ENCODE peak calls at places on chromosomes 1 and 21, in six cellular contexts. One of them, this sample, is unnamed.

GRCh38 chr1:183306317-183307042 is 111.7 kb downstream of the NMNAT2 start:
- DNase-seq in A549: peak; percentile 33
- DNase-seq in endodermal cell: peak; percentile 51
- DNase-seq in HCT116: no peak
- DNase-seq in GM12864: no peak
- DNase-seq in transverse colon: no peak
- DNase-seq in this sample: no peak

GRCh38 chr1:236486315-236486714 is 37.5 kb upstream of the LGALS8 start:
- DNase-seq in A549: no peak
- DNase-seq in endodermal cell: no peak
- DNase-seq in transverse colon: no peak
- DNase-seq in GM12864: no peak
- DNase-seq in HCT116: no peak
- DNase-seq in this sample: no peak

GRCh38 chr1:115641762-115642167 is at the start of gene VANGL1:
- DNase-seq in A549: peak; percentile 56
- DNase-seq in endodermal cell: peak; percentile 87
- DNase-seq in GM12864: no peak
- DNase-seq in HCT116: no peak
- DNase-seq in transverse colon: peak; percentile 73
- DNase-seq in this sample: peak; percentile 7

GRCh38 chr1:41343790-41344679 is 17.2 kb upstream of the FOXO6 start:
- DNase-seq in endodermal cell: peak; percentile 59
- DNase-seq in GM12864: no peak
- DNase-seq in A549: no peak
- DNase-seq in HCT116: no peak
- DNase-seq in transverse colon: no peak
- DNase-seq in this sample: no peak

GRCh38 chr1:30087465-30087864 is 635.9 kb downstream of the MATN1 start:
- DNase-seq in endodermal cell: peak; percentile 84
- DNase-seq in transverse colon: no peak
- DNase-seq in HCT116: no peak
- DNase-seq in GM12864: no peak
- DNase-seq in A549: peak; percentile 23
- DNase-seq in this sample: no peak

GRCh38 chr21:10521091-10521598 is at the start of gene TPTE:
- DNase-seq in endodermal cell: no peak
- DNase-seq in A549: no peak
- DNase-seq in GM12864: no peak
- DNase-seq in HCT116: no peak
- DNase-seq in transverse colon: no peak
- DNase-seq in this sample: no peak

GRCh38 chr1:243421784-243422183 is 165.9 kb downstream of the SDCCAG8 start:
- DNase-seq in GM12864: peak; percentile 15
- DNase-seq in endodermal cell: peak; percentile 71
- DNase-seq in A549: peak; percentile 18
- DNase-seq in HCT116: no peak
- DNase-seq in transverse colon: peak; percentile 31
- DNase-seq in this sample: no peak

GRCh38 chr21:29719561-29719960 is 220.2 kb downstream of the GRIK1 start:
- DNase-seq in HCT116: no peak
- DNase-seq in transverse colon: no peak
- DNase-seq in A549: no peak
- DNase-seq in endodermal cell: no peak
- DNase-seq in GM12864: no peak
- DNase-seq in this sample: no peak

GRCh38 chr1:204520834-204521709 is 4.9 kb downstream of the MDM4 start:
- DNase-seq in transverse colon: peak; percentile 53
- DNase-seq in A549: no peak
- DNase-seq in HCT116: no peak
- DNase-seq in endodermal cell: peak; percentile 41
- DNase-seq in GM12864: peak; percentile 89
- DNase-seq in this sample: no peak

GRCh38 chr1:118210051-118210722 is 25.2 kb upstream of the SPAG17 start:
- DNase-seq in HCT116: no peak
- DNase-seq in transverse colon: no peak
- DNase-seq in A549: no peak
- DNase-seq in endodermal cell: no peak
- DNase-seq in GM12864: no peak
- DNase-seq in this sample: no peak

GRCh38 chr21:33418686-33419085 is 15.5 kb downstream of the IFNGR2 start:
- DNase-seq in transverse colon: no peak
- DNase-seq in GM12864: no peak
- DNase-seq in HCT116: no peak
- DNase-seq in endodermal cell: no peak
- DNase-seq in A549: no peak
- DNase-seq in this sample: peak; percentile 73

GRCh38 chr21:43950481-43950880 is 61.6 kb upstream of the TRAPPC10 start:
- DNase-seq in endodermal cell: no peak
- DNase-seq in GM12864: no peak
- DNase-seq in HCT116: no peak
- DNase-seq in transverse colon: no peak
- DNase-seq in A549: no peak
- DNase-seq in this sample: no peak

GRCh38 chr1:38997034-38997900 is 6.2 kb downstream of the AKIRIN1 start:
- DNase-seq in endodermal cell: no peak
- DNase-seq in A549: no peak
- DNase-seq in HCT116: no peak
- DNase-seq in GM12864: no peak
- DNase-seq in transverse colon: no peak
- DNase-seq in this sample: no peak

GRCh38 chr1:47881505-47882442 is 115.4 kb downstream of the TRABD2B start:
- DNase-seq in transverse colon: no peak
- DNase-seq in GM12864: no peak
- DNase-seq in endodermal cell: no peak
- DNase-seq in A549: no peak
- DNase-seq in HCT116: no peak
- DNase-seq in this sample: peak; percentile 18

GRCh38 chr1:18884727-18885126 is 17.6 kb downstream of the ALDH4A1 start:
- DNase-seq in A549: no peak
- DNase-seq in transverse colon: no peak
- DNase-seq in endodermal cell: no peak
- DNase-seq in GM12864: no peak
- DNase-seq in HCT116: no peak
- DNase-seq in this sample: no peak

GRCh38 chr1:153220606-153221303 is 3.4 kb downstream of the PRR9 start:
- DNase-seq in A549: no peak
- DNase-seq in GM12864: no peak
- DNase-seq in HCT116: no peak
- DNase-seq in endodermal cell: no peak
- DNase-seq in transverse colon: no peak
- DNase-seq in this sample: no peak

GRCh38 chr1:240528566-240528965 is 83.4 kb downstream of the GREM2 start:
- DNase-seq in GM12864: no peak
- DNase-seq in A549: no peak
- DNase-seq in transverse colon: peak; percentile 10
- DNase-seq in endodermal cell: no peak
- DNase-seq in HCT116: no peak
- DNase-seq in this sample: no peak

GRCh38 chr1:11740258-11741192 is 4.6 kb downstream of the AGTRAP start:
- DNase-seq in transverse colon: no peak
- DNase-seq in A549: no peak
- DNase-seq in GM12864: no peak
- DNase-seq in HCT116: no peak
- DNase-seq in endodermal cell: no peak
- DNase-seq in this sample: no peak

GRCh38 chr1:167095368-167095767 is 1.5 kb downstream of the STYXL2 start:
- DNase-seq in HCT116: no peak
- DNase-seq in A549: no peak
- DNase-seq in GM12864: no peak
- DNase-seq in endodermal cell: no peak
- DNase-seq in transverse colon: no peak
- DNase-seq in this sample: peak; percentile 35

GRCh38 chr1:51048021-51048420 is 54.0 kb upstream of the C1orf185 start:
- DNase-seq in GM12864: no peak
- DNase-seq in HCT116: no peak
- DNase-seq in A549: no peak
- DNase-seq in endodermal cell: no peak
- DNase-seq in transverse colon: no peak
- DNase-seq in this sample: no peak

GRCh38 chr21:37446552-37446951 is 80.0 kb downstream of the DYRK1A start:
- DNase-seq in HCT116: no peak
- DNase-seq in GM12864: no peak
- DNase-seq in transverse colon: no peak
- DNase-seq in endodermal cell: peak; percentile 68
- DNase-seq in A549: no peak
- DNase-seq in this sample: no peak

GRCh38 chr1:1290238-1290731 is 10.0 kb downstream of the SCNN1D start:
- DNase-seq in GM12864: no peak
- DNase-seq in endodermal cell: peak; percentile 94
- DNase-seq in transverse colon: peak; percentile 83
- DNase-seq in HCT116: no peak
- DNase-seq in A549: no peak
- DNase-seq in this sample: no peak

DNA sequence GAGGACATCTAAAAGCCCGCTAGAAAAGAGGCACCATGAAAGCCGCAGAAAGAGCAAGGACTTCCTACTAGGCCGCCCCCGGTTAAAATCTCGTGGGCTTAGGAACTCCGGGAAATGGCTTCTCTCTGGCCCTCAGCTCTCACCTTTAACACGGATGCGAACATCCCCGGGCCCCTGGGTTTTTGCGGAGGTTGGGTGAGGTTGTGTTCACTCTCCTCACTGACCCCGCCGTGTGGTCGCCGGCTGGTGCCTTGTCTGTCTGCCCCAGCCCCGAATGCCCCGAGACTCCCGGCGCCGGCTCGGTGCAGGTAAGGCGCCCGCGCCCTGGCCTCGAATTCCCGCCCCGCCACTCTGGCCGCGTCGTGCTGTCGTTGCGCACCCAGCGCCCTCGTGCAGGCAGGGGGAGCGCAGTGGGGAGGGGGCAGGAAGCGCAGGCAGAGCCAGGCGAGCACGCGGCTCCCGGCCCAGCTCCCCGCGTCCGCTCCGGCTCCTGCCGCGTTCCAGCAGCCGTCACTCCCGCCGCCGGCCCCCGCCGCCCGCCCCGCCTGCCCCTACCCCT is at the start of gene SHISAL2A:
- DNase-seq in A549: no peak
- DNase-seq in HCT116: no peak
- DNase-seq in transverse colon: peak; percentile 48
- DNase-seq in endodermal cell: peak; percentile 87
- DNase-seq in GM12864: no peak
- DNase-seq in this sample: no peak
- TF ChIP-seq CTCF in A549: no peak
- TF ChIP-seq CTCF in HCT116: no peak
- TF ChIP-seq CTCF in transverse colon: no peak
- TF ChIP-seq CTCF in endodermal cell: peak; percentile 40
- TF ChIP-seq CTCF in GM12864: no peak
- TF ChIP-seq CTCF in this sample: no peak

DNA sequence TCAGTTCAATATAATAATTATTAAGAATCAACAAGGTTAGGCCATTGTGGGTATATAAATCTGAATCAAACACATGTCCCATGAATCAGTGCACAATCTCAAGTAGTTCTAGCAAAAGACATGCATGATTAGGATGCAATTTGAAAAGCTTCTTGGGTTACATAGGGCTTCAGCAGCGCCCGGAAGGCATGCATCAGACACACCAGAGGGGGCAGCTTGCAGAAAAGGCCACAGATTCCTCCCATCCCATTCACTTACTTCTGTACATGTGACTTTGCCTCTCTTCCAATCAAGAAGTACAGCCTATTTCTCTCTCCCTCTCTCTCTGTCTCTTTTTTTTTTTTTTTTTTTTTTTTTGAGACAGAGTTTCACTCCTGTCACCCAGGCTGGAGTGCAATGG is 91.8 kb downstream of the KCNN3 start:
- DNase-seq in transverse colon: no peak
- DNase-seq in endodermal cell: no peak
- DNase-seq in HCT116: no peak
- DNase-seq in GM12864: no peak
- DNase-seq in A549: no peak
- DNase-seq in this sample: no peak
- TF ChIP-seq CTCF in transverse colon: no peak
- TF ChIP-seq CTCF in endodermal cell: peak; percentile 15
- TF ChIP-seq CTCF in HCT116: no peak
- TF ChIP-seq CTCF in GM12864: no peak
- TF ChIP-seq CTCF in A549: no peak
- TF ChIP-seq CTCF in this sample: no peak

DNA sequence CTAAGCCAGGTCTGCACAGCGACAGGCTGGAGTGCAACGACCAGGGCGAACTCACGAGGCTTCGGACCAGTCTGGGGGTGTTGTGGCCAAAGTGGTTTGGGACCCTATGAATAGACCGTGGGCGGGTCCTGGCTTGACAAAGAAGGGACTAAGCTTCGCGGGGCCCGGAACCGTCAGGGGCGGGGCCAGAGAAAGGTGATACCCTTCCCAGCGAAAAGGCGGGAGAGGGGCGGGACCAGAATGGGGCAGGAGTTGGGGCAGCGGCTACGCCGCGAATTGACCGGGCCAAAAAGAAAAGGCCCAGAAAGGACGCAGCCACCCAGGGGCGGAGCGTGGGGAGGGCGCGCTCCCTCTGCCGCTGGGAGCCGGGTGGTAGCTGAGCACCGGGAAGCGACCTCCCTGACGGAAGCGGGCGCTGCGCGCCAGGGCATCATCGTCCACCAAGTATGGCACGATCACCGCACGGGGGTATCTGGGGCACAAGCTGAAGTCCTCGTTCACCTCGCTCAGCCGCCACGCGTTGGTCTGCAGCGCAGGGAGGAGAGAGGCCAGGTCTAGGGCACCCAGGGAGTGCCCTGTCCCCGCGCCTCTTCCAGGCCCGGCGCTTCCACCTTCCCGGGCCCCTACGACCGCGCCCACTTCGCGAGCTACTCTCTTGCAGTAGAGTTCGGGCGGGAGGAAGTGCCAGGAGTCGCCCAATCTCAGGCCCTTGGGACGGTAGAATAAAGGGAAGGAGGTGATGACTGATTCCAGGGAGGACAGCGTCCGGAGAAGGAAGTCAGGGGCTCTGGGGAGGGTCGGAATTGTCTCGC is 6.7 kb upstream of the FAM167B start:
- DNase-seq in endodermal cell: peak; percentile 97
- DNase-seq in transverse colon: peak; percentile 87
- DNase-seq in HCT116: peak; percentile 58
- DNase-seq in A549: peak; percentile 53
- DNase-seq in GM12864: no peak
- DNase-seq in this sample: no peak
- TF ChIP-seq CTCF in endodermal cell: peak; percentile 45
- TF ChIP-seq CTCF in transverse colon: no peak
- TF ChIP-seq CTCF in HCT116: peak; percentile 26
- TF ChIP-seq CTCF in A549: peak; percentile 36
- TF ChIP-seq CTCF in GM12864: no peak
- TF ChIP-seq CTCF in this sample: peak; percentile 34

GRCh38 chr1:86811128-86811527 is 102.8 kb downstream of the SELENOF start:
- DNase-seq in transverse colon: no peak
- DNase-seq in HCT116: no peak
- DNase-seq in endodermal cell: no peak
- DNase-seq in A549: no peak
- DNase-seq in GM12864: no peak
- DNase-seq in this sample: no peak

GRCh38 chr1:86812286-86812685 is 101.6 kb downstream of the SELENOF start:
- DNase-seq in transverse colon: no peak
- DNase-seq in HCT116: no peak
- DNase-seq in A549: no peak
- DNase-seq in endodermal cell: no peak
- DNase-seq in GM12864: no peak
- DNase-seq in this sample: no peak

DNA sequence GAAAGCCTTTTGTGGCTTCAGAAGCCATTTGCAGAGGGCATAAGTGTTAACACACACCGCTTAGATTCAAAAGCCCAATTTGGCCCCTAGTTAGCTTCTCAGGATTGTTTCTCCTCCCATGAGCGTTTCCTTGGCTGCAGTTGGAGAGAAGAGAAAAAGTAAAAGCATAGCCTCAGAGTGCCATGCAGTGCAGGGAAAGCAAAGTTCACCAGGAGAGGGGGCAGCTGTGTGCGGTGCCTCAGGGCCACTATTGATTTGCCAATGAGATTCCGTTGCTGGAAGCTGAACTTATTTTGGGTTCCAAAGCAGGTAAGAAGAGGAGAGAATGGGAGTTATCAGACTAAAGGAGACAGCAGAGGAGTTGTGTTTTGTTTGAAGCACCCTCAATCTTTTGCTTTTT is 102.4 kb downstream of the SELENOF start:
- DNase-seq in GM12864: no peak
- DNase-seq in HCT116: no peak
- DNase-seq in transverse colon: no peak
- DNase-seq in A549: no peak
- DNase-seq in endodermal cell: peak; percentile 79
- DNase-seq in this sample: no peak
- TF ChIP-seq CTCF in GM12864: no peak
- TF ChIP-seq CTCF in HCT116: peak; percentile 6
- TF ChIP-seq CTCF in transverse colon: no peak
- TF ChIP-seq CTCF in A549: no peak
- TF ChIP-seq CTCF in endodermal cell: peak; percentile 71
- TF ChIP-seq CTCF in this sample: no peak

This sample was measured in AG09319.